ENCODE peak calls at places on chromosomes 3 and 15, in ten cellular contexts. K is iris pigment epithelial cell; W is activated CD8-positive, alpha-beta T cell treated with anti-CD3 and anti-CD28 coated beads, Interleukin-2, amount 10 ng/mL, durations not matched to agents 7 days and 5 days; S is kidney; M is anterior cingulate cortex; U is C1 segment of cervical spinal cord; Q is B cell; N is GM23338; J is ACHN; F is effector CD4-positive, alpha-beta T cell. Y is an unnamed sample.

GRCh38 chr3:101009386-101009785 is 16.2 kb upstream of the ABI3BP start:
- DNase-seq in Q (no peak), U (no peak), J (no peak), M (no peak), F (no peak), N (no peak), K (peak), S (no peak), W (no peak), Y (no peak)

GRCh38 chr3:72487078-72487765 is 361.0 kb downstream of the SHQ1 start:
- DNase-seq in W (no peak), Q (no peak), M (no peak), S (peak), J (peak), U (no peak), K (peak), N (peak), F (no peak), Y (peak)

GRCh38 chr15:49135893-49136292 is 19.5 kb downstream of the COPS2 start:
- DNase-seq in W (no peak), S (no peak), Q (no peak), M (no peak), F (no peak), U (no peak), N (no peak), J (peak), K (peak), Y (peak)

GRCh38 chr3:12658593-12659058 is 5.3 kb downstream of the RAF1 start:
- DNase-seq in F (no peak), K (peak), Q (no peak), W (no peak), J (no peak), M (no peak), N (no peak), S (no peak), U (no peak), Y (no peak)

GRCh38 chr15:68206711-68207151 is 1.6 kb upstream of the CALML4 start:
- DNase-seq in W (no peak), F (no peak), N (no peak), Q (no peak), S (no peak), M (no peak), K (no peak), J (no peak), U (no peak), Y (no peak)

GRCh38 chr15:34358367-34358766 is 8.6 kb downstream of the LPCAT4 start:
- DNase-seq in F (no peak), K (peak), S (no peak), J (no peak), U (no peak), W (no peak), M (no peak), N (peak), Q (no peak), Y (peak)

GRCh38 chr3:58414538-58415197 is 19.0 kb downstream of the PDHB start:
- DNase-seq in M (no peak), Q (peak), F (peak), N (peak), U (peak), J (peak), K (peak), S (no peak), W (peak), Y (peak)

GRCh38 chr3:102129774-102130608 is 280.7 kb downstream of the NFKBIZ start:
- DNase-seq in J (peak), Q (no peak), S (no peak), N (no peak), K (peak), U (no peak), F (no peak), M (no peak), W (no peak), Y (peak)

GRCh38 chr3:128878556-128879124 is 780 bp upstream of the ACAD9 start:
- DNase-seq in M (no peak), S (no peak), J (peak), K (peak), Q (peak), U (no peak), N (peak), F (peak), W (peak), Y (peak)

GRCh38 chr3:132196113-132196512 is 121.1 kb upstream of the ACP3 start:
- DNase-seq in N (no peak), S (no peak), Q (no peak), W (no peak), M (no peak), U (no peak), K (no peak), F (no peak), J (no peak), Y (no peak)

GRCh38 chr15:58437531-58438105 is 5.8 kb downstream of the LIPC start:
- DNase-seq in J (no peak), U (no peak), S (no peak), F (no peak), M (no peak), W (no peak), K (no peak), N (no peak), Q (no peak), Y (no peak)

GRCh38 chr3:109355625-109356441 is 18.5 kb upstream of the DPPA4 start:
- DNase-seq in U (no peak), K (no peak), J (no peak), Q (no peak), F (no peak), M (no peak), N (peak), S (no peak), W (no peak), Y (no peak)

GRCh38 chr3:186772886-186773417 is 10.4 kb upstream of the EIF4A2 start:
- DNase-seq in K (no peak), S (peak), J (no peak), U (no peak), F (peak), Q (peak), N (peak), W (peak), M (peak), Y (no peak)

GRCh38 chr15:85690546-85691226 is 104.0 kb downstream of the KLHL25 start:
- DNase-seq in N (no peak), F (peak), K (no peak), J (no peak), U (no peak), S (no peak), Q (peak), W (peak), M (no peak), Y (no peak)

GRCh38 chr3:129439381-129439816 is 349 bp downstream of the MBD4 start:
- DNase-seq in K (peak), M (no peak), W (peak), N (peak), F (peak), S (peak), Q (peak), J (peak), U (no peak), Y (peak)

GRCh38 chr3:44762170-44762677 is 630 bp downstream of the KIF15 start:
- DNase-seq in S (no peak), J (peak), U (no peak), K (peak), M (no peak), N (no peak), F (no peak), Q (no peak), W (no peak), Y (no peak)

GRCh38 chr3:139122221-139122581 is 77.5 kb upstream of the PRR23C start:
- DNase-seq in U (no peak), W (no peak), Q (no peak), N (no peak), K (peak), J (no peak), F (no peak), M (no peak), S (no peak), Y (no peak)

GRCh38 chr3:124859025-124859424 is 28.1 kb downstream of the ITGB5 start:
- DNase-seq in Q (no peak), S (no peak), U (no peak), F (no peak), J (peak), N (no peak), K (peak), W (no peak), M (no peak), Y (peak)

GRCh38 chr3:76859596-76859995 is 180.3 kb upstream of the ROBO2 start:
- DNase-seq in S (no peak), Q (no peak), K (peak), F (no peak), M (no peak), U (no peak), W (no peak), J (no peak), N (no peak), Y (no peak)

Y was measured in A549.